ENCODE peak calls at places on chromosomes 1 and 21, in eight cellular contexts. B, O, D, T, E, P, J and C are unnamed samples.

GRCh38 chr1:33683913-33684312 is 180.0 kb upstream of the HMGB4 start:
- DNase-seq in B (no peak), O (no peak), D (no peak), T (no peak), E (no peak), P (no peak), J (peak), C (peak)

GRCh38 chr1:172399369-172400072 is 21.0 kb upstream of the C1orf105 start:
- DNase-seq in B (no peak), O (no peak), D (no peak), T (peak), E (peak), P (peak), J (peak), C (peak)

GRCh38 chr1:248704556-248704955 is 2.0 kb upstream of the OR14I1 start:
- DNase-seq in B (no peak), O (no peak), D (no peak), T (no peak), E (no peak), P (no peak), J (no peak), C (peak)

GRCh38 chr1:10686404-10687040 is 109.9 kb downstream of the CASZ1 start:
- DNase-seq in B (no peak), O (no peak), D (no peak), T (no peak), E (no peak), P (no peak), J (no peak), C (peak)

GRCh38 chr1:31063636-31064035 is 1.9 kb downstream of the PUM1 start:
- DNase-seq in B (no peak), O (no peak), D (no peak), T (no peak), E (no peak), P (peak), J (no peak), C (peak)

GRCh38 chr1:147515046-147515869 is 26.0 kb upstream of the BCL9 start:
- DNase-seq in B (no peak), O (no peak), D (no peak), T (no peak), E (peak), P (peak), J (no peak), C (peak)

GRCh38 chr21:42456457-42456856 is 39.6 kb downstream of the RSPH1 start:
- DNase-seq in B (no peak), O (peak), D (peak), T (no peak), E (no peak), P (peak), J (no peak), C (peak)

GRCh38 chr1:3908886-3909517 is 8.9 kb upstream of the C1orf174 start:
- DNase-seq in B (no peak), O (no peak), D (no peak), T (no peak), E (no peak), P (no peak), J (no peak), C (no peak)

GRCh38 chr1:17676387-17677060 is 78.6 kb upstream of the ACTL8 start:
- DNase-seq in B (no peak), O (no peak), D (no peak), T (no peak), E (no peak), P (no peak), J (no peak), C (no peak)

GRCh38 chr1:50180367-50180766 is 71.6 kb downstream of the ELAVL4 start:
- DNase-seq in B (no peak), O (no peak), D (no peak), T (no peak), E (no peak), P (no peak), J (no peak), C (no peak)

GRCh38 chr1:26015358-26015757 is 6.2 kb upstream of the EXTL1 start:
- DNase-seq in B (no peak), O (no peak), D (no peak), T (peak), E (no peak), P (no peak), J (no peak), C (peak)

GRCh38 chr1:109760581-109761226 is 3.0 kb downstream of the EPS8L3 start:
- DNase-seq in B (no peak), O (no peak), D (no peak), T (peak), E (no peak), P (no peak), J (no peak), C (no peak)

GRCh38 chr1:31923905-31924304 is 14.3 kb downstream of the PTP4A2 start:
- DNase-seq in B (no peak), O (no peak), D (no peak), T (no peak), E (no peak), P (no peak), J (no peak), C (no peak)

GRCh38 chr1:31072304-31072746 is 6.8 kb upstream of the PUM1 start:
- DNase-seq in B (no peak), O (no peak), D (no peak), T (no peak), E (no peak), P (no peak), J (no peak), C (no peak)

GRCh38 chr1:192958871-192959270 is 100.3 kb downstream of the UCHL5 start:
- DNase-seq in B (no peak), O (no peak), D (no peak), T (no peak), E (no peak), P (no peak), J (no peak), C (no peak)

GRCh38 chr1:183804916-183805734 is at the start of gene RGL1:
- DNase-seq in B (peak), O (peak), D (no peak), T (peak), E (peak), P (peak), J (peak), C (peak)

GRCh38 chr1:153548722-153549695 is at the start of gene S100A3:
- DNase-seq in B (no peak), O (no peak), D (no peak), T (peak), E (peak), P (peak), J (peak), C (peak)

GRCh38 chr1:1306070-1306660 is 1.6 kb downstream of the ACAP3 start:
- DNase-seq in B (no peak), O (peak), D (no peak), T (no peak), E (no peak), P (peak), J (no peak), C (no peak)

GRCh38 chr1:111577814-111578213 is 41.8 kb upstream of the RAP1A start:
- DNase-seq in B (no peak), O (no peak), D (no peak), T (no peak), E (no peak), P (no peak), J (no peak), C (no peak)

GRCh38 chr1:57489342-57490036 is 65.6 kb upstream of the DAB1 start:
- DNase-seq in B (no peak), O (no peak), D (no peak), T (no peak), E (no peak), P (peak), J (peak), C (peak)

GRCh38 chr1:45789601-45790000 is 13.8 kb upstream of the MAST2 start:
- DNase-seq in B (no peak), O (no peak), D (no peak), T (no peak), E (no peak), P (no peak), J (no peak), C (no peak)

GRCh38 chr1:183757061-183757460 is 47.9 kb upstream of the RGL1 start:
- DNase-seq in B (no peak), O (no peak), D (no peak), T (no peak), E (peak), P (peak), J (peak), C (peak)

GRCh38 chr1:53361541-53361961 is 33.7 kb upstream of the LRP8 start:
- DNase-seq in B (no peak), O (no peak), D (no peak), T (no peak), E (no peak), P (no peak), J (no peak), C (no peak)

GRCh38 chr1:27752372-27752771 is 20.6 kb upstream of the STX12 start:
- DNase-seq in B (no peak), O (no peak), D (no peak), T (no peak), E (no peak), P (no peak), J (no peak), C (no peak)

GRCh38 chr1:82073659-82074058 is 272.9 kb downstream of the ADGRL2 start:
- DNase-seq in B (no peak), O (no peak), D (no peak), T (no peak), E (no peak), P (no peak), J (no peak), C (no peak)